ENCODE peak calls at places on chromosomes 16 and 17, in four cellular contexts. E is uterus, J is NCI-H774, B is heart right ventricle. K is an unnamed sample.

GRCh38 chr16:58655215-58655596 is 25.6 kb upstream of the CNOT1 start:
- DNase-seq in J (no peak), E (no peak), B (no peak), K (no peak)

GRCh38 chr16:64410306-64410705 is 711.6 kb downstream of the CDH11 start:
- DNase-seq in J (no peak), B (no peak), E (no peak), K (no peak)

GRCh38 chr16:14199624-14200023 is 128.5 kb downstream of the MRTFB start:
- DNase-seq in E (no peak), B (no peak), J (no peak), K (no peak)

GRCh38 chr17:78258323-78259229 is 27.1 kb downstream of the TMEM235 start:
- DNase-seq in B (peak), E (no peak), J (peak), K (no peak)

GRCh38 chr16:27195941-27196595 is 7.3 kb upstream of the KDM8 start:
- DNase-seq in J (no peak), E (no peak), B (no peak), K (no peak)

GRCh38 chr16:61791465-61791864 is 244.8 kb downstream of the CDH8 start:
- DNase-seq in E (no peak), J (no peak), B (no peak), K (no peak)

GRCh38 chr16:1071561-1072225 is 854 bp upstream of the SSTR5 start:
- DNase-seq in J (no peak), E (no peak), B (no peak), K (no peak)

GRCh38 chr17:79792984-79793923 is 3.6 kb downstream of the CBX8 start:
- DNase-seq in J (no peak), E (no peak), B (no peak), K (no peak)

GRCh38 chr16:82653550-82654511 is 27.1 kb downstream of the CDH13 start:
- DNase-seq in E (peak), J (no peak), B (no peak), K (no peak)

GRCh38 chr16:86931410-86931941 is 353.1 kb downstream of the FOXL1 start:
- DNase-seq in B (peak), J (no peak), E (no peak), K (peak)

GRCh38 chr17:68296217-68297140 is 5.2 kb downstream of the ARSG start:
- DNase-seq in E (no peak), B (no peak), J (no peak), K (no peak)

GRCh38 chr17:600576-601301 is 113.9 kb downstream of the VPS53 start:
- DNase-seq in J (no peak), E (peak), B (no peak), K (no peak)

K was measured in right atrium auricular region.